ENCODE peak calls at places on chromosomes 2 and 18, in seven cellular contexts. S is activated CD8-positive, alpha-beta memory T cell treated with anti-CD3 and anti-CD28 coated beads, Interleukin-2, amount 50 U/mL, for 4 hours; J is activated CD8-positive, alpha-beta T cell treated with anti-CD3 and anti-CD28 coated beads for 36 hours; L is HTR-8/SVneo; G is NCI-H1930; F is mucosa of descending colon; Q is GM12865. C is an unnamed sample.

GRCh38 chr2:24774373-24774772 is 18.8 kb downstream of the PTRHD1 start:
- DNase-seq in S (no peak), J (no peak), L (no peak), G (no peak), F (no peak), Q (no peak), C (no peak)

GRCh38 chr2:27095745-27096651 is 9.4 kb downstream of the KHK start:
- DNase-seq in S (no peak), J (peak; percentile 65), L (peak; percentile 64), G (peak; percentile 42), F (peak; percentile 75), Q (peak; percentile 65), C (no peak)

GRCh38 chr2:69138247-69138754 is 125.3 kb downstream of the ANTXR1 start:
- DNase-seq in S (no peak), J (no peak), L (peak; percentile 75), G (no peak), F (no peak), Q (no peak), C (no peak)

GRCh38 chr18:61949946-61950345 is 57.1 kb upstream of the RNF152 start:
- DNase-seq in S (no peak), J (no peak), L (no peak), G (no peak), F (no peak), Q (no peak), C (no peak)

GRCh38 chr2:200025717-200026116 is 70.3 kb downstream of the MAIP1 start:
- DNase-seq in S (no peak), J (no peak), L (no peak), G (no peak), F (no peak), Q (no peak), C (no peak)

GRCh38 chr2:168490015-168490874 is 34.2 kb downstream of the CERS6 start:
- DNase-seq in S (peak; percentile 27), J (peak; percentile 81), L (no peak), G (no peak), F (no peak), Q (peak; percentile 96), C (peak; percentile 22)

GRCh38 chr2:102142829-102143449 is 393 bp downstream of the IL1R1 start:
- DNase-seq in S (no peak), J (peak; percentile 13), L (no peak), G (no peak), F (no peak), Q (no peak), C (no peak)

GRCh38 chr2:186595219-186595618 is 5.4 kb downstream of the ITGAV start:
- DNase-seq in S (no peak), J (no peak), L (no peak), G (no peak), F (no peak), Q (no peak), C (no peak)

GRCh38 chr2:121279476-121279875 is 5.5 kb downstream of the TFCP2L1 start:
- DNase-seq in S (no peak), J (no peak), L (no peak), G (no peak), F (no peak), Q (no peak), C (no peak)

GRCh38 chr2:44479127-44479887 is 117.6 kb downstream of the CAMKMT start:
- DNase-seq in S (no peak), J (peak; percentile 46), L (peak; percentile 76), G (peak; percentile 71), F (peak; percentile 68), Q (peak; percentile 87), C (no peak)

GRCh38 chr2:121810959-121811853 is 55.8 kb downstream of the TSN start:
- DNase-seq in S (no peak), J (peak; percentile 18), L (peak; percentile 63), G (peak; percentile 56), F (peak; percentile 47), Q (peak; percentile 54), C (no peak)

GRCh38 chr2:39568561-39569006 is 97.1 kb upstream of the TMEM178A start:
- DNase-seq in S (no peak), J (no peak), L (peak; percentile 88), G (no peak), F (no peak), Q (no peak), C (no peak)

GRCh38 chr18:1522249-1522615 is 617.6 kb downstream of the ADCYAP1 start:
- DNase-seq in S (no peak), J (no peak), L (no peak), G (no peak), F (no peak), Q (no peak), C (no peak)

GRCh38 chr2:163210430-163210918 is 371.9 kb upstream of the KCNH7 start:
- DNase-seq in S (no peak), J (no peak), L (peak; percentile 10), G (no peak), F (no peak), Q (no peak), C (no peak)

GRCh38 chr2:183222751-183223150 is 98.5 kb downstream of the NUP35 start:
- DNase-seq in S (no peak), J (no peak), L (no peak), G (no peak), F (no peak), Q (no peak), C (no peak)

GRCh38 chr2:11071939-11072338 is 83.3 kb upstream of the SLC66A3 start:
- DNase-seq in S (no peak), J (no peak), L (no peak), G (no peak), F (no peak), Q (no peak), C (no peak)

GRCh38 chr2:103977681-103978080 is 876.2 kb upstream of the POU3F3 start:
- DNase-seq in S (no peak), J (no peak), L (no peak), G (no peak), F (no peak), Q (no peak), C (no peak)

GRCh38 chr2:63853527-63854310 is 12.0 kb downstream of the UGP2 start:
- DNase-seq in S (no peak), J (no peak), L (no peak), G (no peak), F (peak; percentile 37), Q (no peak), C (no peak)

GRCh38 chr2:228545041-228545440 is 363.6 kb upstream of the SPHKAP start:
- DNase-seq in S (no peak), J (no peak), L (peak; percentile 52), G (no peak), F (no peak), Q (no peak), C (no peak)

GRCh38 chr2:203427061-203427460 is 98.9 kb downstream of the ABI2 start:
- DNase-seq in S (no peak), J (no peak), L (peak; percentile 45), G (no peak), F (no peak), Q (no peak), C (no peak)

GRCh38 chr18:13565228-13565627 is 161.1 kb downstream of the FAM210A start:
- DNase-seq in S (no peak), J (no peak), L (no peak), G (no peak), F (no peak), Q (no peak), C (no peak)

GRCh38 chr2:110931648-110932047 is 189.1 kb upstream of the BCL2L11 start:
- DNase-seq in S (no peak), J (no peak), L (no peak), G (no peak), F (no peak), Q (no peak), C (no peak)

GRCh38 chr18:33606621-33607020 is 28.6 kb downstream of the ASXL3 start:
- DNase-seq in S (no peak), J (no peak), L (no peak), G (no peak), F (no peak), Q (peak; percentile 4), C (no peak)

GRCh38 chr2:68282814-68283812 is 30.8 kb upstream of the PPP3R1 start:
- DNase-seq in S (no peak), J (peak; percentile 16), L (peak; percentile 63), G (peak; percentile 35), F (peak; percentile 6), Q (peak; percentile 71), C (no peak)

GRCh38 chr2:219358170-219359075 is 25.9 kb upstream of the RESP18 start:
- DNase-seq in S (no peak), J (peak; percentile 66), L (no peak), G (peak; percentile 12), F (no peak), Q (no peak), C (no peak)

GRCh38 chr2:25305197-25305596 is 36.5 kb downstream of the DNMT3A start:
- DNase-seq in S (no peak), J (no peak), L (no peak), G (no peak), F (no peak), Q (no peak), C (no peak)

GRCh38 chr18:9095297-9096012 is 7.0 kb upstream of the NDUFV2 start:
- DNase-seq in S (peak; percentile 40), J (peak; percentile 89), L (no peak), G (no peak), F (no peak), Q (peak; percentile 85), C (no peak)

GRCh38 chr2:170022692-170023091 is 155.3 kb upstream of the MYO3B start:
- DNase-seq in S (no peak), J (no peak), L (peak; percentile 26), G (peak; percentile 10), F (no peak), Q (no peak), C (no peak)

GRCh38 chr2:232292395-232293154 is 86.0 kb upstream of the ALPP start:
- DNase-seq in S (peak; percentile 37), J (peak; percentile 77), L (peak; percentile 59), G (peak; percentile 28), F (peak; percentile 87), Q (peak; percentile 78), C (peak; percentile 43)

GRCh38 chr2:172586255-172586891 is 30.5 kb downstream of the PDK1 start:
- DNase-seq in S (no peak), J (no peak), L (no peak), G (no peak), F (no peak), Q (no peak), C (no peak)

GRCh38 chr2:883260-884026 is 67.2 kb upstream of the SNTG2 start:
- DNase-seq in S (no peak), J (no peak), L (no peak), G (no peak), F (no peak), Q (no peak), C (no peak)

GRCh38 chr2:113229795-113230194 is 48.9 kb downstream of the PAX8 start:
- DNase-seq in S (no peak), J (no peak), L (no peak), G (no peak), F (no peak), Q (no peak), C (no peak)

GRCh38 chr2:220228310-220229006 is 601.0 kb downstream of the SLC4A3 start:
- DNase-seq in S (no peak), J (no peak), L (peak; percentile 81), G (no peak), F (no peak), Q (no peak), C (no peak)

GRCh38 chr2:71551631-71551915 is 98.2 kb downstream of the DYSF start:
- DNase-seq in S (no peak), J (no peak), L (no peak), G (no peak), F (no peak), Q (no peak), C (no peak)

GRCh38 chr2:181203916-181204315 is 223.5 kb downstream of the UBE2E3 start:
- DNase-seq in S (no peak), J (no peak), L (peak; percentile 1), G (no peak), F (no peak), Q (no peak), C (no peak)

GRCh38 chr2:67515538-67515937 is 118.4 kb downstream of the ETAA1 start:
- DNase-seq in S (no peak), J (no peak), L (no peak), G (no peak), F (no peak), Q (no peak), C (no peak)

C was measured in left colon.